ENCODE peak calls at places on chromosomes 4 and X, in four cellular contexts. C is GM12878, W is HepG2, E is K562. M is an unnamed sample.

GRCh38 chr4:102665527-102665926 is 95.2 kb downstream of the MANBA start:
- DNase-seq in C (no peak), E (no peak), W (no peak), M (no peak)

GRCh38 chr4:77073981-77074865 is 1.6 kb downstream of the CCNI start:
- DNase-seq in E (peak; percentile 18), C (no peak), W (no peak), M (no peak)

GRCh38 chr4:56958111-56958517 is 19.3 kb downstream of the NOA1 start:
- DNase-seq in W (no peak), C (no peak), E (peak; percentile 48), M (no peak)

GRCh38 chrX:154751121-154751668 is 318 bp upstream of the GAB3 start:
- DNase-seq in E (peak; percentile 71), C (no peak), W (no peak), M (no peak)

GRCh38 chrX:28901637-28902036 is 314.4 kb downstream of the IL1RAPL1 start:
- DNase-seq in E (no peak), C (no peak), W (no peak), M (no peak)

GRCh38 chr4:43339435-43339834 is 446.9 kb downstream of the GRXCR1 start:
- DNase-seq in E (no peak), C (no peak), W (no peak), M (no peak)

GRCh38 chr4:6437682-6438264 is 34.6 kb downstream of the PPP2R2C start:
- DNase-seq in W (no peak), E (no peak), C (no peak), M (no peak)

GRCh38 chr4:20266215-20267082 is 14.7 kb downstream of the SLIT2 start:
- DNase-seq in E (no peak), C (no peak), W (no peak), M (no peak)

GRCh38 chr4:137545461-137545861 is 13.2 kb upstream of the PCDH18 start:
- DNase-seq in E (no peak), W (no peak), C (no peak), M (no peak)

GRCh38 chr4:126899382-126899801 is 733.4 kb upstream of the INTU start:
- DNase-seq in E (no peak), W (no peak), C (no peak), M (peak; percentile 32)

GRCh38 chr4:53196872-53197759 is 168.7 kb downstream of the SCFD2 start:
- DNase-seq in W (peak; percentile 65), C (peak; percentile 44), E (peak; percentile 77), M (peak; percentile 70)

GRCh38 chrX:68114573-68115199 is 318.6 kb downstream of the OPHN1 start:
- DNase-seq in W (no peak), E (peak; percentile 26), C (no peak), M (no peak)

GRCh38 chrX:118022803-118023202 is 93.8 kb downstream of the KLHL13 start:
- DNase-seq in E (no peak), W (no peak), C (no peak), M (no peak)
- H3K4me3 ChIP-seq in E (no peak overlapping the region), W (no peak overlapping the region), C (no peak overlapping the region), M (no peak overlapping the region)

DNA sequence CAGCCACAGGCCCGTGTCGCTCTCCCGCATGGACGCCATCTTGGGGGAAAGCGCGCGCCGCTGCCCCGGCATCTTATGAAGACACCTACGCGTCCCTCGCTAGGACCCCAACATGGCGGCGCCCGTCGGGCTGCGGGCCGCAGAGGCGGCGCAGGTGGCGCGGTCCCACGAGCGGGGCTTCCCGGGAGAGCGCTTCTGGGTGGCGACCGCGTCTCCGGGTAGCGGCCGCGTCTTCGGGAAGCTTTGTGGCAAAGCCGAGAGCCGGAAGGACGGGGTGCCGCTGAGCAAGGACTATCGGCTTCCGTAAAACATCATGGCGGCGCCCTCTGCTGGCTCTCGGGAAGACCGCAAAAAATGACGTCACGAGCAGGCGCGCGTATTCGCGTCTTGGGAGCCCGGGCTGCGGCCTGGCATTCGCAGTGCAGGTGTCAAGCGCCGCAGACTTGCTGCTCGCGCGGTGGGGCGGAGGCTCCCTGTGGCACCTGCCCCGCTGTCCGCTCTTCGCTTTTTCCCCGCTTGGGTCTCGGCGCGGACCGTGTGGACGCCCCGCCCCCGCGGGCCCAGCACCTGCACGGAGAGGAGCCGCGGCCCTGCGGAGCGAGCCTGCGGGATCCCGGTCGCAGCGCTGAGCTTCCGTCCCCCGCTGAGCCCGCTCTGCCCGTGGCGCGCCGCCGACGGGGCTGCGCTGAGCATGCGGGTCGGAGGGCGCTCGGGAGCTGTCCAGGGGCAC is at the start of gene NELFA:
- DNase-seq in E (peak; percentile 97), C (peak; percentile 57), W (peak; percentile 93), M (peak; percentile 93)
- TF ChIP-seq POLR2A in E (peak; percentile 85), C (peak; percentile 90), W (peak; percentile 77), M (peak; percentile 51)

GRCh38 chr4:189858445-189858844 is 82.2 kb upstream of the FRG1 start:
- DNase-seq in C (no peak), E (no peak), W (no peak), M (no peak)
- TF ChIP-seq ZBTB33 in C (no peak), E (no peak), W (no peak), M (no peak)

GRCh38 chr4:37684154-37684553 is 2.0 kb downstream of the RELL1 start:
- DNase-seq in W (no peak), E (no peak), C (no peak), M (no peak)
- H3K4me3 ChIP-seq in W (no peak overlapping the region), E (no peak overlapping the region), C (no peak overlapping the region), M (no peak overlapping the region)

M was measured in HCT116.